ENCODE peak calls at places on chromosomes 13 and 19, in eight cellular contexts. B is uterus; Z is HAP-1; P is IMR-90; Q is ascending aorta; C is epithelial cell of esophagus; E is CD4-positive, CD25-positive, alpha-beta regulatory T cell; O is OCI-LY7. R is an unnamed sample.

GRCh38 chr13:113073942-113074341 is 31.6 kb upstream of the F7 start:
- DNase-seq in E (no peak), C (no peak), B (no peak), O (no peak), P (no peak), Z (no peak), Q (no peak), R (no peak)

GRCh38 chr19:3184847-3185481 is 766 bp upstream of the NCLN start:
- DNase-seq in P (no peak), Q (peak; percentile 36), B (peak; percentile 80), Z (peak; percentile 79), C (peak; percentile 71), E (no peak), O (peak; percentile 81), R (peak; percentile 28)

GRCh38 chr13:52999093-52999696 is 29.4 kb upstream of the OLFM4 start:
- DNase-seq in B (no peak), E (no peak), Z (no peak), P (no peak), Q (no peak), O (no peak), C (no peak), R (no peak)

GRCh38 chr19:53504903-53505302 is 33.0 kb upstream of the ZNF331 start:
- DNase-seq in Z (no peak), C (no peak), Q (no peak), O (no peak), E (no peak), P (no peak), B (peak; percentile 77), R (no peak)

GRCh38 chr19:46602392-46603194 is 1.5 kb downstream of the CALM3 start:
- DNase-seq in Q (no peak), O (no peak), E (no peak), P (no peak), B (no peak), Z (peak; percentile 29), C (no peak), R (no peak)

GRCh38 chr19:33193864-33194362 is at the start of gene LRP3:
- DNase-seq in C (peak; percentile 32), O (no peak), B (no peak), P (peak; percentile 11), E (no peak), Q (no peak), Z (peak; percentile 73), R (no peak)

GRCh38 chr13:47334173-47334572 is 437.3 kb upstream of the HTR2A start:
- DNase-seq in E (no peak), C (no peak), Z (no peak), B (peak; percentile 61), Q (no peak), P (peak; percentile 93), O (no peak), R (peak; percentile 97)

GRCh38 chr13:113013303-113013702 is 44.3 kb downstream of the MCF2L start:
- DNase-seq in O (no peak), C (peak; percentile 16), P (no peak), Q (no peak), B (no peak), Z (no peak), E (no peak), R (no peak)

GRCh38 chr19:56678205-56678604 is 6.6 kb upstream of the ZNF835 start:
- DNase-seq in Q (no peak), O (no peak), P (no peak), C (no peak), E (no peak), B (no peak), Z (no peak), R (no peak)

GRCh38 chr13:50626031-50626643 is 217.4 kb downstream of the DLEU7 start:
- DNase-seq in B (no peak), Q (no peak), P (no peak), Z (no peak), E (no peak), O (no peak), C (peak; percentile 50), R (no peak)

GRCh38 chr19:57506163-57506562 is 6.4 kb downstream of the ZNF773 start:
- DNase-seq in Z (no peak), C (no peak), O (no peak), P (no peak), Q (no peak), B (no peak), E (no peak), R (no peak)

GRCh38 chr13:110506859-110507566 is 54.5 kb downstream of the RAB20 start:
- DNase-seq in O (no peak), C (peak; percentile 54), Z (no peak), B (no peak), E (no peak), Q (no peak), P (peak; percentile 10), R (peak; percentile 32)

GRCh38 chr13:101301053-101301452 is 115.3 kb downstream of the NALCN start:
- DNase-seq in O (no peak), Q (no peak), E (no peak), Z (no peak), C (no peak), B (no peak), P (no peak), R (no peak)

GRCh38 chr19:48059331-48059730 is 15.5 kb upstream of the CABP5 start:
- DNase-seq in C (no peak), P (no peak), Q (no peak), Z (no peak), E (no peak), B (no peak), O (no peak), R (no peak)

GRCh38 chr13:70723732-70724131 is 615.5 kb upstream of the KLHL1 start:
- DNase-seq in Z (no peak), O (no peak), B (no peak), Q (no peak), C (peak; percentile 30), E (no peak), P (no peak), R (no peak)

GRCh38 chr19:17543991-17544390 is 11.5 kb upstream of the COLGALT1 start:
- DNase-seq in P (no peak), Z (no peak), C (no peak), E (no peak), B (no peak), Q (no peak), O (no peak), R (no peak)

GRCh38 chr13:35479223-35479536 is 2.7 kb upstream of the MAB21L1 start:
- DNase-seq in Z (peak; percentile 73), B (no peak), Q (no peak), C (no peak), P (no peak), E (no peak), O (no peak), R (no peak)
- H3K4me3 ChIP-seq in Z (no peak overlapping the region), B (no peak overlapping the region), Q (no peak overlapping the region), C (no peak overlapping the region), P (no peak overlapping the region), E (no peak overlapping the region), O (no peak overlapping the region), R (no peak overlapping the region)

GRCh38 chr13:77724092-77724491 is 26.6 kb downstream of the SLAIN1 start:
- DNase-seq in P (no peak), B (no peak), Z (no peak), C (no peak), O (no peak), E (no peak), Q (no peak), R (no peak)

GRCh38 chr13:77719128-77719527 is 21.6 kb downstream of the SLAIN1 start:
- DNase-seq in Q (no peak), Z (no peak), O (no peak), B (no peak), E (no peak), P (no peak), C (no peak), R (no peak)

GRCh38 chr13:77715233-77715891 is 17.9 kb downstream of the SLAIN1 start:
- DNase-seq in O (no peak), Q (no peak), E (no peak), Z (no peak), P (no peak), B (no peak), C (no peak), R (no peak)

GRCh38 chr13:77717508-77717907 is 20.0 kb downstream of the SLAIN1 start:
- DNase-seq in P (no peak), C (no peak), O (no peak), E (no peak), B (no peak), Z (no peak), Q (no peak), R (no peak)

GRCh38 chr13:77720988-77721387 is 23.5 kb downstream of the SLAIN1 start:
- DNase-seq in P (no peak), Z (no peak), Q (no peak), B (no peak), O (no peak), C (no peak), E (no peak), R (no peak)
- H3K4me3 ChIP-seq in P (no peak overlapping the region), Z (no peak overlapping the region), Q (no peak overlapping the region), B (no peak overlapping the region), O (no peak overlapping the region), C (no peak overlapping the region), E (no peak overlapping the region), R (no peak overlapping the region)

GRCh38 chr19:29214411-29214810 is 1.5 kb upstream of the UQCRFS1 start:
- DNase-seq in C (no peak), P (no peak), O (no peak), E (no peak), Z (no peak), B (no peak), Q (no peak), R (no peak)

GRCh38 chr19:29217591-29217990 is 4.6 kb upstream of the UQCRFS1 start:
- DNase-seq in B (no peak), Z (no peak), O (no peak), E (no peak), P (no peak), Q (no peak), C (no peak), R (no peak)

GRCh38 chr19:29216021-29216420 is 3.1 kb upstream of the UQCRFS1 start:
- DNase-seq in Q (no peak), C (no peak), E (no peak), B (no peak), O (no peak), Z (no peak), P (no peak), R (no peak)

GRCh38 chr19:29212614-29213573 is at the start of gene UQCRFS1:
- DNase-seq in P (peak; percentile 89), Q (peak; percentile 73), B (peak; percentile 90), E (peak; percentile 94), O (peak; percentile 96), Z (peak; percentile 96), C (peak; percentile 95), R (peak; percentile 72)

DNA sequence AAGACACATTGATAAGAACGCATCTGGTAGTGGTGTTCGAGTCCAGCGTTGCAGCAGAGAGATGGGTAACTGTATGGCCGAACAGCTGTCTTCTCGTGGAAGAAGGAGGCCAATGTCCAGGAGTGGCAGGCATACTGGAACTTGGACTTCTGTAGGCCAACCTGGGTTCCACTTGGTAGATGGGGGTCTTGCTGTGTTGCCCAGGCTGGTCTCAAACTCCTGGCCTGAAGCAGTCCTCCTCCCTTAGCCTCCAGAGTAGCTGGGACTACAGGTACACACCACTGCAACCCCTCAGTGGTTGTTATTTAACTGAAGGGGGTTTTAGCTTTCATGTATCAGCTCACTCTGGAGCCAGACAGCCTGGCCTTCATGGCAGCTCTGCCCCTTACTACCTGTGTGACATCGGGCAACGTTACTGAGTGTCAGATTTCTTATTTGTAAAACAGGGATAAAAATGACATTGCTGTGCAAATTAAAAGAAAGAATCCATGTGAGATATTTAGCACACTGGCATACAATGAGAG is 2.4 kb upstream of the UQCRFS1 start:
- DNase-seq in B (no peak), C (no peak), O (no peak), E (no peak), Z (no peak), P (no peak), Q (no peak), R (no peak)
- H3K4me3 ChIP-seq in B (no peak overlapping the region), C (no peak overlapping the region), O (no peak overlapping the region), E (no peak overlapping the region), Z (no peak overlapping the region), P (no peak overlapping the region), Q (no peak overlapping the region), R (no peak overlapping the region)

GRCh38 chr13:77506874-77507273 is 28.6 kb upstream of the SCEL start:
- DNase-seq in Q (no peak), B (no peak), P (no peak), C (no peak), O (peak; percentile 31), E (no peak), Z (no peak), R (no peak)
- H3K4me3 ChIP-seq in Q (no peak overlapping the region), B (no peak overlapping the region), P (no peak overlapping the region), C (no peak overlapping the region), O (no peak overlapping the region), E (no peak overlapping the region), Z (no peak overlapping the region), R (no peak overlapping the region)